ENCODE peak calls at places on chromosomes 12 and 14, in ten cellular contexts. D is sigmoid colon, F is suprapubic skin, M is GM23338, T is stomach, W is K562, Y is endothelial cell of umbilical vein, R is SK-N-SH, B is GM12878, L is HepG2. X is an unnamed sample.
A peak's percentile ranks its signal among the peaks of the same experiment; 100 is the strongest.

GRCh38 chr14:61267336-61267735 is 13.8 kb downstream of the TMEM30B start:
- DNase-seq in D (no peak), F (no peak), M (no peak), T (no peak), W (no peak), Y (no peak), R (no peak), B (no peak), L (no peak), X (no peak)

GRCh38 chr12:52052471-52053186 is 1.4 kb downstream of the NR4A1 start:
- DNase-seq in D (peak; percentile 82), F (no peak), M (peak; percentile 30), T (peak; percentile 77), W (peak; percentile 60), Y (no peak), R (no peak), B (no peak), L (no peak), X (peak; percentile 63)

GRCh38 chr12:12294215-12295005 is 27.6 kb upstream of the LRP6 start:
- DNase-seq in D (no peak), F (no peak), M (peak; percentile 32), T (peak; percentile 33), W (no peak), Y (peak; percentile 57), R (no peak), B (no peak), L (no peak), X (no peak)

GRCh38 chr12:6953417-6954315 is 2.5 kb downstream of the PTPN6 start:
- DNase-seq in D (peak; percentile 79), F (peak; percentile 75), M (no peak), T (peak; percentile 54), W (no peak), Y (peak; percentile 46), R (peak; percentile 24), B (peak; percentile 95), L (no peak), X (peak; percentile 75)

GRCh38 chr12:115227137-115227615 is 543.2 kb upstream of the TBX3 start:
- DNase-seq in D (no peak), F (no peak), M (no peak), T (no peak), W (no peak), Y (no peak), R (no peak), B (no peak), L (peak; percentile 80), X (no peak)

GRCh38 chr12:48861111-48861510 is 4.6 kb downstream of the RND1 start:
- DNase-seq in D (no peak), F (no peak), M (no peak), T (no peak), W (no peak), Y (no peak), R (no peak), B (no peak), L (no peak), X (no peak)

GRCh38 chr12:56431850-56432249 is 17.4 kb downstream of the TIMELESS start:
- DNase-seq in D (no peak), F (no peak), M (no peak), T (no peak), W (no peak), Y (no peak), R (no peak), B (no peak), L (no peak), X (no peak)

GRCh38 chr14:24366664-24367505 is 1.1 kb upstream of the NFATC4 start:
- DNase-seq in D (peak; percentile 96), F (peak; percentile 95), M (peak; percentile 97), T (peak; percentile 93), W (peak; percentile 66), Y (peak; percentile 87), R (peak; percentile 85), B (peak; percentile 34), L (peak; percentile 92), X (peak; percentile 90)

GRCh38 chr12:27119797-27120196 is 37.4 kb upstream of the C12orf71 start:
- DNase-seq in D (no peak), F (no peak), M (peak; percentile 27), T (no peak), W (no peak), Y (no peak), R (no peak), B (no peak), L (no peak), X (no peak)

DNA sequence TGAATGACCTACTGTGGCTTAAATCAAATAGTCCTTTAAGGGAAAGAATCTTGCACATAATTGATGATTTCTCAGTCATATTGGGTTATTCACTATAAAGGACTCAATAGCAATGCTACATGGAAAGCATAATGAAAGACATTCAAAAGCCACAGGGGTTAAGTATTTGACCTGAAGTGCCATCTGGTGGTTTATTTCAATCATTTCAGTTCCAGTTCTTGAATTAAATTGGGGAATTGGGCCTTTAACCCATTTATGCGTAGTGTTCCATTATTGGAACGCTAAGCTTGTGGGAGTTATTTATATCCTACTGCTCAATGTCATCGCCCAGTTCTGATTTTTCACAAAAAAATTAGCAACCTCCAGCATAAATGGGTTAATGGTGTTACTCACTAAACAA is 41.3 kb upstream of the C12orf71 start:
- DNase-seq in D (no peak), F (no peak), M (peak; percentile 24), T (no peak), W (peak; percentile 11), Y (peak; percentile 14), R (peak; percentile 9), B (no peak), L (peak; percentile 27), X (no peak)
- TF ChIP-seq CTCF in D (peak; percentile 8), F (no peak), M (peak; percentile 43), T (no peak), W (peak; percentile 19), Y (no peak), R (peak; percentile 44), B (peak; percentile 32), L (peak; percentile 44), X (peak; percentile 51)

DNA sequence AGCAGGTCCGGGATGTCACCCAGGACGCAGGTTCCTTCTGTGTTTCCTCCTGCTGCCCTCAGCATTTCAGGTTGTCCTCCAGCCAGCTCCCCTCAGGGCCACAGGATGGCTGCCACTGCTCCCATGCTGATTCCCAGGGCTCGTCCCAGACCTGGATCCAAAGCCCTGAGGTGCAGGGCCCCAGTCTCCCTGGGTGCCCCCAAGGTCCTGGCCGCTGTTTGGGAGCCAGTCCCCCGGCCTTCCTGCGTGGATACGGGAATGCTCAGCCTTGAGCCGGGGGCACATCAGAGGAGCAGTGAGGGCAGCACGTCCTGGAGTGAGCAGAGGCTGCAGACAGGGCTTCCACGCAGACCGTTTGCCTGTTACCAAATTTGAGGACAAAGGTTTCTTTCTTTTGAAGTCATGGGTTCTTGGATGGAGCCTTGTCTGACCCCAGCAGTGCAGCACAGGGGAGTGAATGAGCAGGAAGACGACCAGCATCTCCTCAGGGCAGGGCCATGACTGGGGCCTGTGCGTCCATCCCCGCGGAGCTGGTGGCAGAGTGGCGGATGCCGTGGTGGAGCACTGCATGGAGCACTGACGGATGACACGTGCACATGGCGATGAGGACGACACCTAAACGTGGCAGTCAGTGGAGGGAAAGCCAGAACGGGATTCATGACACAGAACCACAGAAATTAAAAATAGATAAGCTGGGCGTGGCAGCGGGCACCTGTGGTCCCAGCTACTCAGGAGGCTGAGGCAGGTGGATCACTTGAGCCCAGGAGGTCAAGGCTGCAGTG is 12.6 kb upstream of the CACNA2D4 start:
- DNase-seq in D (peak; percentile 62), F (no peak), M (no peak), T (peak; percentile 15), W (no peak), Y (no peak), R (peak; percentile 21), B (no peak), L (no peak), X (no peak)
- TF ChIP-seq POLR2AphosphoS5 in D (no peak), F (no peak), M (no peak), T (no peak), W (no peak), Y (no peak), R (no peak), B (no peak), L (no peak), X (no peak)

GRCh38 chr12:93742086-93742934 is 65.1 kb downstream of the CRADD start:
- DNase-seq in D (peak; percentile 82), F (peak; percentile 74), M (peak; percentile 70), T (peak; percentile 77), W (peak; percentile 93), Y (peak; percentile 80), R (peak; percentile 93), B (no peak), L (peak; percentile 55), X (peak; percentile 94)
- TF ChIP-seq CTCF in D (no peak), F (no peak), M (peak; percentile 34), T (no peak), W (peak; percentile 82), Y (peak; percentile 38), R (peak; percentile 50), B (peak; percentile 58), L (peak; percentile 60), X (peak; percentile 25)

GRCh38 chr14:100317897-100318808 is 5.0 kb upstream of the SLC25A47 start:
- DNase-seq in D (peak; percentile 87), F (no peak), M (peak; percentile 90), T (peak; percentile 74), W (peak; percentile 77), Y (peak; percentile 70), R (peak; percentile 61), B (no peak), L (no peak), X (peak; percentile 71)
- TF ChIP-seq POLR2AphosphoS5 in D (peak; percentile 11), F (no peak), M (no peak), T (peak; percentile 40), W (no peak), Y (no peak), R (no peak), B (no peak), L (no peak), X (no peak)

GRCh38 chr12:57726884-57727757 is 11.4 kb downstream of the AGAP2 start:
- DNase-seq in D (no peak), F (no peak), M (peak; percentile 55), T (peak; percentile 47), W (no peak), Y (peak; percentile 34), R (no peak), B (no peak), L (no peak), X (peak; percentile 88)
- TF ChIP-seq CTCF in D (no peak), F (no peak), M (no peak), T (no peak), W (no peak), Y (peak; percentile 27), R (peak; percentile 18), B (no peak), L (peak; percentile 12), X (peak; percentile 60)

GRCh38 chr12:94053676-94054075 is 94.7 kb upstream of the PLXNC1 start:
- DNase-seq in D (no peak), F (no peak), M (no peak), T (no peak), W (no peak), Y (no peak), R (no peak), B (no peak), L (no peak), X (no peak)
- TF ChIP-seq POLR2AphosphoS5 in D (no peak), F (no peak), M (no peak), T (no peak), W (no peak), Y (no peak), R (no peak), B (no peak), L (no peak), X (no peak)